ENCODE peak calls at places on chromosomes 16 and 17, in eight cellular contexts. One of them, this sample, is unnamed. For H3K4me1, the result is how much of the 10 kb centered on the place peaks cover.

GRCh38 chr17:81090361-81091133 is 55.6 kb downstream of the BAIAP2 start:
- DNase-seq in IMR-90: no peak
- DNase-seq in trophoblast cell: peak
- DNase-seq in psoas muscle: peak
- DNase-seq in transverse colon: peak
- DNase-seq in cardiac muscle cell: no peak
- DNase-seq in sigmoid colon: peak
- DNase-seq in aorta: peak
- DNase-seq in this sample: no peak

GRCh38 chr17:83135692-83136091 is 56.3 kb downstream of the METRNL start:
- DNase-seq in sigmoid colon: peak
- DNase-seq in aorta: no peak
- DNase-seq in psoas muscle: peak
- DNase-seq in trophoblast cell: no peak
- DNase-seq in IMR-90: no peak
- DNase-seq in transverse colon: peak
- DNase-seq in cardiac muscle cell: no peak
- DNase-seq in this sample: no peak

GRCh38 chr17:77449908-77450741 is 309.4 kb downstream of the SEC14L1 start:
- DNase-seq in trophoblast cell: no peak
- DNase-seq in IMR-90: peak
- DNase-seq in sigmoid colon: peak
- DNase-seq in cardiac muscle cell: peak
- DNase-seq in psoas muscle: peak
- DNase-seq in aorta: no peak
- DNase-seq in transverse colon: peak
- DNase-seq in this sample: no peak

GRCh38 chr17:54013117-54013516 is 190.4 kb downstream of the KIF2B start:
- DNase-seq in aorta: no peak
- DNase-seq in sigmoid colon: no peak
- DNase-seq in transverse colon: no peak
- DNase-seq in trophoblast cell: no peak
- DNase-seq in IMR-90: no peak
- DNase-seq in psoas muscle: no peak
- DNase-seq in cardiac muscle cell: no peak
- DNase-seq in this sample: no peak

GRCh38 chr16:64061621-64062020 is 1060.2 kb downstream of the CDH11 start:
- DNase-seq in sigmoid colon: no peak
- DNase-seq in IMR-90: no peak
- DNase-seq in cardiac muscle cell: no peak
- DNase-seq in aorta: no peak
- DNase-seq in psoas muscle: no peak
- DNase-seq in transverse colon: no peak
- DNase-seq in trophoblast cell: no peak
- DNase-seq in this sample: no peak

GRCh38 chr16:68629315-68629900 is 15.7 kb upstream of the CDH3 start:
- DNase-seq in trophoblast cell: no peak
- DNase-seq in aorta: no peak
- DNase-seq in transverse colon: no peak
- DNase-seq in IMR-90: no peak
- DNase-seq in psoas muscle: no peak
- DNase-seq in sigmoid colon: no peak
- DNase-seq in cardiac muscle cell: no peak
- DNase-seq in this sample: no peak

GRCh38 chr17:57422574-57423164 is 166.3 kb downstream of the MSI2 start:
- DNase-seq in cardiac muscle cell: no peak
- DNase-seq in psoas muscle: peak
- DNase-seq in sigmoid colon: no peak
- DNase-seq in trophoblast cell: no peak
- DNase-seq in aorta: peak
- DNase-seq in transverse colon: no peak
- DNase-seq in IMR-90: peak
- DNase-seq in this sample: no peak

GRCh38 chr16:85176541-85177447 is 64.5 kb upstream of the CIBAR2 start:
- DNase-seq in cardiac muscle cell: no peak
- DNase-seq in sigmoid colon: no peak
- DNase-seq in aorta: no peak
- DNase-seq in IMR-90: peak
- DNase-seq in psoas muscle: peak
- DNase-seq in trophoblast cell: no peak
- DNase-seq in transverse colon: no peak
- DNase-seq in this sample: no peak

DNA sequence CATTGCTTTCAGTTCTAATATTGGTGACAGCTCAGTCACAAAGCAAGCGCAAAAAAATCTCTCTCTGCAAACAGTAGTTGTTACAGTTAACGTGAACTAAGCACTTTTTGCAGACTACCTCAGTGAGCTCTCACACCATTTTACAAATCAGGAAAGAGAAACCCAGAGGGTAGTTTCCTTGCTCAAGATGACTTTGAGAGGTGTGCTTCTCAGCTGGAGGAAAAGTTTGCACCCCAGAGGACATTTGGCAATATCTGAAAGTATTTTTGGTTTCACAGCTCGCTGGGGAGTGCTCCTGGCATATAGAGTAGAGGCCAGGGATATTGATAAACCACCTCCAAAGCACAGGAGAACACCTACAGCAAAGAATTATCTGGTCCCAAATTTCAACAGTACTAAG is 741.1 kb upstream of the EEF2KMT start:
- DNase-seq in psoas muscle: no peak
- DNase-seq in IMR-90: no peak
- DNase-seq in aorta: no peak
- DNase-seq in sigmoid colon: no peak
- DNase-seq in transverse colon: no peak
- DNase-seq in trophoblast cell: no peak
- DNase-seq in cardiac muscle cell: no peak
- DNase-seq in this sample: no peak
- H3K27ac ChIP-seq in psoas muscle: no peak
- H3K27ac ChIP-seq in IMR-90: no peak
- H3K27ac ChIP-seq in aorta: no peak
- H3K27ac ChIP-seq in sigmoid colon: no peak
- H3K27ac ChIP-seq in transverse colon: no peak
- H3K27ac ChIP-seq in trophoblast cell: no peak
- H3K27ac ChIP-seq in cardiac muscle cell: no peak
- H3K27ac ChIP-seq in this sample: no peak

GRCh38 chr16:57039148-57039812 is 49.9 kb downstream of the NLRC5 start:
- DNase-seq in cardiac muscle cell: no peak
- DNase-seq in aorta: no peak
- DNase-seq in trophoblast cell: no peak
- DNase-seq in IMR-90: peak
- DNase-seq in transverse colon: peak
- DNase-seq in sigmoid colon: no peak
- DNase-seq in psoas muscle: no peak
- DNase-seq in this sample: no peak

GRCh38 chr16:57044931-57045693 is 47.3 kb upstream of the CPNE2 start:
- DNase-seq in aorta: no peak
- DNase-seq in psoas muscle: no peak
- DNase-seq in transverse colon: no peak
- DNase-seq in sigmoid colon: no peak
- DNase-seq in cardiac muscle cell: no peak
- DNase-seq in trophoblast cell: no peak
- DNase-seq in IMR-90: peak
- DNase-seq in this sample: no peak

GRCh38 chr16:57041182-57042156 is 50.9 kb upstream of the CPNE2 start:
- DNase-seq in trophoblast cell: no peak
- DNase-seq in transverse colon: peak
- DNase-seq in cardiac muscle cell: no peak
- DNase-seq in sigmoid colon: no peak
- DNase-seq in IMR-90: no peak
- DNase-seq in psoas muscle: no peak
- DNase-seq in aorta: no peak
- DNase-seq in this sample: no peak

GRCh38 chr16:57043248-57043647 is 49.1 kb upstream of the CPNE2 start:
- DNase-seq in trophoblast cell: no peak
- DNase-seq in cardiac muscle cell: no peak
- DNase-seq in psoas muscle: no peak
- DNase-seq in transverse colon: no peak
- DNase-seq in aorta: no peak
- DNase-seq in IMR-90: no peak
- DNase-seq in sigmoid colon: no peak
- DNase-seq in this sample: no peak

GRCh38 chr16:57042157-57043111 is 49.9 kb upstream of the CPNE2 start:
- DNase-seq in aorta: no peak
- DNase-seq in trophoblast cell: no peak
- DNase-seq in psoas muscle: no peak
- DNase-seq in cardiac muscle cell: no peak
- DNase-seq in transverse colon: peak
- DNase-seq in sigmoid colon: no peak
- DNase-seq in IMR-90: peak
- DNase-seq in this sample: no peak
- H3K4me1 ChIP-seq in aorta: under half
- H3K4me1 ChIP-seq in trophoblast cell: under half
- H3K4me1 ChIP-seq in psoas muscle: under half
- H3K4me1 ChIP-seq in cardiac muscle cell: under half
- H3K4me1 ChIP-seq in transverse colon: under half
- H3K4me1 ChIP-seq in sigmoid colon: under half
- H3K4me1 ChIP-seq in IMR-90: under half
- H3K4me1 ChIP-seq in this sample: under half

GRCh38 chr17:28228986-28229729 is 89.8 kb upstream of the TMEM97 start:
- DNase-seq in trophoblast cell: no peak
- DNase-seq in aorta: no peak
- DNase-seq in psoas muscle: no peak
- DNase-seq in sigmoid colon: no peak
- DNase-seq in transverse colon: no peak
- DNase-seq in IMR-90: no peak
- DNase-seq in cardiac muscle cell: no peak
- DNase-seq in this sample: no peak

GRCh38 chr17:28227278-28228108 is 91.5 kb upstream of the TMEM97 start:
- DNase-seq in psoas muscle: no peak
- DNase-seq in trophoblast cell: peak
- DNase-seq in IMR-90: no peak
- DNase-seq in aorta: no peak
- DNase-seq in transverse colon: peak
- DNase-seq in cardiac muscle cell: peak
- DNase-seq in sigmoid colon: no peak
- DNase-seq in this sample: peak

GRCh38 chr17:28230011-28230410 is 89.0 kb upstream of the TMEM97 start:
- DNase-seq in aorta: peak
- DNase-seq in IMR-90: no peak
- DNase-seq in psoas muscle: no peak
- DNase-seq in transverse colon: no peak
- DNase-seq in trophoblast cell: peak
- DNase-seq in sigmoid colon: no peak
- DNase-seq in cardiac muscle cell: no peak
- DNase-seq in this sample: no peak

GRCh38 chr17:28226563-28226962 is 92.4 kb upstream of the TMEM97 start:
- DNase-seq in trophoblast cell: no peak
- DNase-seq in sigmoid colon: no peak
- DNase-seq in cardiac muscle cell: no peak
- DNase-seq in aorta: no peak
- DNase-seq in transverse colon: no peak
- DNase-seq in psoas muscle: no peak
- DNase-seq in IMR-90: no peak
- DNase-seq in this sample: no peak

DNA sequence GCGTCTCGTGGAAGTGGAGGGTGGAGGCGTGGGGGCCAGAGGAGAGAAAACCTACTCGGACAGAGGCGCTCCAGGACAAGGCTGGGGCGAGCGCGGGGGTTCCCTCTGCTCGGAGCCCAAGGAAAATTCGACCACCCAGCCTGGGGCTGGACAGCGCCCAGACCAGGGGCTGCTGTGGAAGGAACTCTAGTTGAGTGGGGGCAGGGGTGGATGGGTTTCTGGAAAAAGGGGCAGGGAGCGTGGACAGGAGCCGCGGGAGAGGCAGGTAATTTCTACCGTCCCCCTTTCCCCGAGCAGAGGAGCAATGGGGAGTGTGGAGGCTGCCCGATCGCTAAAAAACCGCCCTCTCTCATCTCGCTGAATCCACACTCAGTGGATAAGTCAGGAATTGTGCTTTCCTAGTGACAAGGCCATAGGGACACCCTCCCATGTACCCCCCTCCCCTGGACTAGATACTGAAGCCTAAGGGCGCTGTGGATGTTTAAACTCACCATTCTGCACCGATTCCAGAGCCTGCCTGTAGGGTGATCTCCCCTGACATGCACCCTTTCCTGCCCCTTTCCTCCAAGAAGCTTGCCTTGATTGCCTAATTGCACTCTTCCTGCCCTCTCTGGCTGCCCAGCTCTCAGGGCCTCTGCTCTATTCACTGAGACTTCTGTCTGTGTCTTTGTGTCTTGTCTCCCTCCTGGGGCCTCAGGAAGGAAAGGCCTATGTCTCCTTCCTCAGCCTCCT is 90.7 kb upstream of the TMEM97 start:
- DNase-seq in transverse colon: no peak
- DNase-seq in cardiac muscle cell: peak
- DNase-seq in psoas muscle: no peak
- DNase-seq in trophoblast cell: peak
- DNase-seq in sigmoid colon: no peak
- DNase-seq in aorta: no peak
- DNase-seq in IMR-90: no peak
- DNase-seq in this sample: no peak
- H3K4me3 ChIP-seq in transverse colon: peak
- H3K4me3 ChIP-seq in cardiac muscle cell: peak
- H3K4me3 ChIP-seq in psoas muscle: peak
- H3K4me3 ChIP-seq in trophoblast cell: peak
- H3K4me3 ChIP-seq in sigmoid colon: peak
- H3K4me3 ChIP-seq in aorta: no peak
- H3K4me3 ChIP-seq in IMR-90: peak
- H3K4me3 ChIP-seq in this sample: peak

DNA sequence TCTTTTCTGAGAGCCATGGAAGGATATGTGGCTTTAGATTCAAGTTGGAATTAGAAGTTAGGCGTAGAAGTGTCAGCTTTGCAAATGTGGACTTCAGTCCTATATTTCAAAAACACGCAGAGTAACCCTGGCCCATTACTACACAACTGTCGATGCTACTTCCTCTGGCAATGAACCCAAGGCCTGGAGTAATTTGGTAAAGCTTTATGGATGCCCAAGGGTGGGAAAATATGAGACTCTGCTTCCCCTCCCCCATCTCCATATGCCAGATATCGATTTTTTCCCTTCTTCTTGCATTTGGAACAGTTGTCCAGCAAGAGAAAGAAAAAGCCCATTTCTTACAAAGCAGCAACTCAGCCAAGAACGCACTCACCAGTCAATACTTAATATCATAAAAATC is 2.9 kb upstream of the MAP1LC3B start:
- DNase-seq in sigmoid colon: peak
- DNase-seq in trophoblast cell: no peak
- DNase-seq in psoas muscle: no peak
- DNase-seq in cardiac muscle cell: no peak
- DNase-seq in transverse colon: no peak
- DNase-seq in IMR-90: no peak
- DNase-seq in aorta: no peak
- DNase-seq in this sample: no peak
- H3K27ac ChIP-seq in sigmoid colon: peak
- H3K27ac ChIP-seq in trophoblast cell: no peak
- H3K27ac ChIP-seq in psoas muscle: peak
- H3K27ac ChIP-seq in cardiac muscle cell: peak
- H3K27ac ChIP-seq in transverse colon: peak
- H3K27ac ChIP-seq in IMR-90: no peak
- H3K27ac ChIP-seq in aorta: no peak
- H3K27ac ChIP-seq in this sample: no peak

GRCh38 chr16:84718-85452 is 6.9 kb downstream of the MPG start:
- DNase-seq in IMR-90: peak
- DNase-seq in sigmoid colon: peak
- DNase-seq in transverse colon: peak
- DNase-seq in trophoblast cell: peak
- DNase-seq in aorta: peak
- DNase-seq in cardiac muscle cell: no peak
- DNase-seq in psoas muscle: peak
- DNase-seq in this sample: no peak
- H3K4me1 ChIP-seq in IMR-90: under half
- H3K4me1 ChIP-seq in sigmoid colon: under half
- H3K4me1 ChIP-seq in transverse colon: under half
- H3K4me1 ChIP-seq in trophoblast cell: under half
- H3K4me1 ChIP-seq in aorta: under half
- H3K4me1 ChIP-seq in cardiac muscle cell: under half
- H3K4me1 ChIP-seq in psoas muscle: under half
- H3K4me1 ChIP-seq in this sample: under half

This sample was measured in iPS DF 6.9.